ENCODE peak calls at places on chromosomes 1 and 21, in four cellular contexts. F is IMR-90, B is fibroblast of mammary gland, A is lower leg skin. I is an unnamed sample.
A peak's percentile ranks its signal among the peaks of the same experiment; 100 is the strongest.

GRCh38 chr1:204962742-204963632 is 80.0 kb upstream of the CNTN2 start:
- DNase-seq in F (no peak), B (no peak), A (no peak), I (no peak)

GRCh38 chr21:26227146-26227545 is 56.6 kb upstream of the APP start:
- DNase-seq in F (no peak), B (no peak), A (no peak), I (no peak)

GRCh38 chr1:187928288-187928687 is 1099.5 kb downstream of the PLA2G4A start:
- DNase-seq in F (peak; percentile 36), B (peak; percentile 16), A (no peak), I (no peak)

GRCh38 chr1:160284220-160284781 is 632 bp downstream of the PEX19 start:
- DNase-seq in F (peak; percentile 76), B (peak; percentile 93), A (no peak), I (no peak)

GRCh38 chr1:187938092-187938491 is 1109.3 kb downstream of the PLA2G4A start:
- DNase-seq in F (no peak), B (no peak), A (no peak), I (no peak)

GRCh38 chr1:8381618-8382017 is 63.7 kb downstream of the SLC45A1 start:
- DNase-seq in F (no peak), B (peak; percentile 76), A (peak; percentile 85), I (no peak)

GRCh38 chr21:45123440-45123839 is 49.1 kb downstream of the ADARB1 start:
- DNase-seq in F (no peak), B (no peak), A (no peak), I (no peak)

GRCh38 chr1:232529747-232530146 is 100.2 kb downstream of the SIPA1L2 start:
- DNase-seq in F (peak; percentile 43), B (peak; percentile 34), A (no peak), I (no peak)

DNA sequence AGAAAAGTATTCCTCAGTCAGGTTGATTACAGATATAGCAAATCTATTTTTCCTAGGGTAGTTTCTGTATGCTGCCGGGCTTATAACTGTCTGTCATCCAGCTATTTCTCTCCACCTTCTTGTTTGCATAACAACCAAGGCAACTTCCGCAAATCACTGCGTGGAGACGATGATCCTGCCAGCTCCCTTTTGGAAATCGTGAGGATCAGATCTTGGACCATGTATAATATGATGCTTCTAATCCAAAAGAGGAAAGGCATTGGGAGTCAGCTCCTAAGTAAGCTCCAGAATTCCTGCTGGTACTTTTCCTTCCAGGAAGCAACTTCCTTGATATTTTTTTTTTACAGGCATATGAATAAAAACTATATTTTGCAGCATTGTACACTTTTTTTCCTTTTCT is 445 bp upstream of the RGS4 start:
- DNase-seq in F (peak; percentile 16), B (peak; percentile 46), A (no peak), I (no peak)
- H3K4me3 ChIP-seq in F (peak overlapping the region; percentile 30), B (peak overlapping the region; percentile 68), A (no peak overlapping the region), I (no peak overlapping the region)

DNA sequence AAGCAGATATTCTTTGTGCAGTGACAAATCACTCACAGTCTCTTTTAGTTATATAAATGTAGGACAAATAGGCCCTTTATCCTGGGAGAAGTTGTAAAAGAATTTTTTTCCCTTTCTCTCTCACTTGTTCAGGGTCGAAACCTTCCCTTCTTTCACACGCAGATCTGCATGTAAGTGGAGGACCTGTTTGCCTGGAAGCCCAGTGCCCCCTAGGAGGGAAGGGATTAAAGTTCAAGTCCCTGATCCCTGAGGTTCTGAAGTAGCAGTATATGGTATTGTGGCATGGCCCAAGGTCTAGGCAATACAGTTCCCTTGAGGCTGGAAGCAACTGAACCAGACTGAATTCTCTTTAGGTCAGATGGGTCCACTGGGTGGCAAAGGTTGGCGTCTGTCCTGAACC is 48.6 kb upstream of the PTGFRN start:
- DNase-seq in F (no peak), B (no peak), A (peak; percentile 42), I (no peak)
- TF ChIP-seq CTCF in F (no peak), B (no peak), A (no peak), I (no peak)

GRCh38 chr1:27343639-27344025 is 1.8 kb downstream of the SYTL1 start:
- DNase-seq in F (no peak), B (no peak), A (no peak), I (no peak)

GRCh38 chr1:27339213-27339612 is 2.6 kb upstream of the SYTL1 start:
- DNase-seq in F (no peak), B (no peak), A (no peak), I (no peak)

GRCh38 chr1:27342778-27343638 is 1.2 kb downstream of the SYTL1 start:
- DNase-seq in F (no peak), B (no peak), A (no peak), I (no peak)

GRCh38 chr1:27342391-27342777 is 562 bp downstream of the SYTL1 start:
- DNase-seq in F (no peak), B (no peak), A (no peak), I (no peak)

GRCh38 chr1:27341525-27342252 is at the start of gene SYTL1:
- DNase-seq in F (peak; percentile 67), B (peak; percentile 62), A (no peak), I (no peak)
- H3K4me3 ChIP-seq in F (no peak within 1 kb of the TSS), B (no peak within 1 kb of the TSS), A (peak within 1 kb of the TSS; percentile 11), I (peak within 1 kb of the TSS; percentile 76)

GRCh38 chr1:156480411-156481192 is 20.0 kb downstream of the MEF2D start:
- DNase-seq in F (peak; percentile 50), B (peak; percentile 49), A (no peak), I (no peak)

GRCh38 chr1:156481527-156481926 is 19.0 kb downstream of the MEF2D start:
- DNase-seq in F (no peak), B (no peak), A (no peak), I (no peak)

GRCh38 chr1:156479093-156480014 is 21.2 kb downstream of the MEF2D start:
- DNase-seq in F (no peak), B (no peak), A (no peak), I (no peak)

GRCh38 chr1:156478250-156478627 is 22.3 kb downstream of the MEF2D start:
- DNase-seq in F (no peak), B (no peak), A (no peak), I (no peak)

GRCh38 chr1:156480015-156480368 is 20.6 kb downstream of the MEF2D start:
- DNase-seq in F (no peak), B (no peak), A (no peak), I (no peak)
- TF ChIP-seq CTCF in F (peak; percentile 21), B (peak; percentile 19), A (no peak), I (peak; percentile 22)

GRCh38 chr1:247417786-247418185 is 1.8 kb downstream of the NLRP3 start:
- DNase-seq in F (no peak), B (no peak), A (no peak), I (no peak)
- H3K4me3 ChIP-seq in F (no peak overlapping the region), B (no peak overlapping the region), A (no peak overlapping the region), I (no peak overlapping the region)

GRCh38 chr1:236451796-236452373 is 57.8 kb downstream of the EDARADD start:
- DNase-seq in F (no peak), B (peak; percentile 7), A (no peak), I (no peak)
- TF ChIP-seq CTCF in F (peak; percentile 18), B (peak; percentile 26), A (no peak), I (peak; percentile 70)

GRCh38 chr1:182842265-182842664 is 3.1 kb downstream of the DHX9 start:
- DNase-seq in F (no peak), B (no peak), A (no peak), I (no peak)
- H3K4me3 ChIP-seq in F (no peak overlapping the region), B (peak overlapping the region; percentile 96), A (no peak overlapping the region), I (no peak overlapping the region)

GRCh38 chr1:6985528-6986276 is 200.4 kb downstream of the CAMTA1 start:
- DNase-seq in F (no peak), B (no peak), A (no peak), I (no peak)
- TF ChIP-seq CTCF in F (no peak), B (no peak), A (no peak), I (no peak)

GRCh38 chr1:1069711-1070676 is 4.1 kb downstream of the RNF223 start:
- DNase-seq in F (peak; percentile 29), B (no peak), A (no peak), I (no peak)
- H3K4me3 ChIP-seq in F (peak overlapping the region; percentile 78), B (no peak overlapping the region), A (no peak overlapping the region), I (peak overlapping the region; percentile 4)

GRCh38 chr1:167076136-167076710 is 14.0 kb downstream of the GPA33 start:
- DNase-seq in F (no peak), B (no peak), A (no peak), I (no peak)

GRCh38 chr1:167081594-167081993 is 8.6 kb downstream of the GPA33 start:
- DNase-seq in F (no peak), B (no peak), A (no peak), I (no peak)

GRCh38 chr1:167077128-167077867 is 12.9 kb downstream of the GPA33 start:
- DNase-seq in F (no peak), B (no peak), A (no peak), I (no peak)

GRCh38 chr1:167082511-167083027 is 7.6 kb downstream of the GPA33 start:
- DNase-seq in F (no peak), B (no peak), A (no peak), I (no peak)

DNA sequence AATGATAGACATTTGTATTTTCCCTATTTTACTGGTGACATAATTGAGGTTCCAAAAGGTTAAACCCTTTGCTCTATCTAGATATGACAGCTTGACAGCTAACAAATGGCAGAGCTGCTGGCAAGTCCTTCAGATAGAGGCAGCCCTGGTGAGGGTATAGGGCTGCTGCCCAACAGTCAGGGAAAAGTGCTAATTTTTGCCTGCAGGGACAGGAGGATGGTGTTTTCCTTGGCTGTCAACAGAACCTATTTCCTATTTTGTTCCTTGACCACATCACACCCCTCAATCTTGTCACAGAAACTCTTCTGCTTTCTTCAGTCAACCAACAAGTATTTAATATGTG is 12.3 kb downstream of the GPA33 start:
- DNase-seq in F (no peak), B (no peak), A (no peak), I (no peak)
- TF ChIP-seq CTCF in F (no peak), B (no peak), A (no peak), I (no peak)